ENCODE peak calls at places on chromosomes 5 and 9, in four cellular contexts. G, K, S and O are unnamed samples.

GRCh38 chr5:72063219-72063819 is 44.0 kb upstream of the MAP1B start:
- DNase-seq in S (peak; percentile 14), K (no peak), G (no peak), O (no peak)

GRCh38 chr9:137431416-137431931 is 8.3 kb downstream of the NOXA1 start:
- DNase-seq in K (no peak), G (no peak), S (no peak), O (no peak)

GRCh38 chr5:133384903-133385302 is 227.4 kb downstream of the FSTL4 start:
- DNase-seq in K (no peak), S (no peak), G (no peak), O (no peak)

GRCh38 chr5:67366961-67367360 is 170.4 kb upstream of the CD180 start:
- DNase-seq in K (no peak), G (no peak), S (no peak), O (no peak)

GRCh38 chr5:157431544-157432200 is 28.3 kb upstream of the NIPAL4 start:
- DNase-seq in G (no peak), S (peak; percentile 34), K (peak; percentile 38), O (peak; percentile 13)

GRCh38 chr5:132485641-132486317 is 4.8 kb downstream of the IRF1 start:
- DNase-seq in G (no peak), S (no peak), K (no peak), O (no peak)

GRCh38 chr5:28284788-28285187 is 1246.4 kb upstream of the CDH9 start:
- DNase-seq in K (no peak), S (no peak), G (no peak), O (no peak)

GRCh38 chr9:117305454-117305853 is 109.4 kb downstream of the ASTN2 start:
- DNase-seq in G (no peak), S (no peak), K (no peak), O (no peak)

GRCh38 chr5:80622756-80623155 is 31.7 kb upstream of the MSH3 start:
- DNase-seq in K (no peak), S (no peak), G (no peak), O (no peak)

GRCh38 chr9:91361294-91362201 is at the start of gene AUH:
- DNase-seq in G (peak; percentile 47), K (peak; percentile 40), S (peak; percentile 60), O (peak; percentile 72)

GRCh38 chr9:94014066-94014654 is 59.0 kb upstream of the BARX1 start:
- DNase-seq in S (peak; percentile 41), G (no peak), K (no peak), O (peak; percentile 18)

GRCh38 chr5:82467006-82467561 is 188.9 kb upstream of the RPS23 start:
- DNase-seq in G (no peak), K (no peak), S (no peak), O (no peak)

GRCh38 chr9:4292781-4293180 is 7.1 kb downstream of the GLIS3 start:
- DNase-seq in K (no peak), G (no peak), S (no peak), O (no peak)

GRCh38 chr9:123571240-123571639 is 215.2 kb downstream of the CRB2 start:
- DNase-seq in S (no peak), K (no peak), G (no peak), O (no peak)

GRCh38 chr9:110996436-110997224 is 41.6 kb downstream of the LPAR1 start:
- DNase-seq in K (no peak), S (no peak), G (no peak), O (no peak)

GRCh38 chr5:125412561-125413535 is 666.4 kb upstream of the ZNF608 start:
- DNase-seq in S (peak; percentile 4), K (no peak), G (peak; percentile 56), O (peak; percentile 72)

GRCh38 chr5:154770111-154770510 is 14.9 kb downstream of the LARP1 start:
- DNase-seq in K (no peak), G (no peak), S (no peak), O (no peak)
- H3K4me1 ChIP-seq in K (peaks cover 21% of the 10 kb centered on the region), G (peaks cover 58% of the 10 kb centered on the region), S (peaks cover 74% of the 10 kb centered on the region), O (peaks cover 21% of the 10 kb centered on the region)

GRCh38 chr5:154178661-154179060 is 11.9 kb upstream of the GALNT10 start:
- DNase-seq in G (no peak), K (no peak), S (no peak), O (no peak)
- TF ChIP-seq ZNF274 in G (no peak), K (no peak), S (no peak), O (no peak)

GRCh38 chr5:107670927-107671741 is at the start of gene EFNA5:
- DNase-seq in K (peak; percentile 26), G (no peak), S (no peak), O (peak; percentile 18)

GRCh38 chr5:107668933-107669542 is 1.7 kb downstream of the EFNA5 start:
- DNase-seq in K (no peak), S (no peak), G (no peak), O (peak; percentile 9)

GRCh38 chr5:107671742-107672211 is 1.0 kb upstream of the EFNA5 start:
- DNase-seq in K (peak; percentile 47), S (no peak), G (no peak), O (peak; percentile 27)

GRCh38 chr5:107669543-107670027 is 1.2 kb downstream of the EFNA5 start:
- DNase-seq in K (no peak), G (no peak), S (no peak), O (peak; percentile 8)

GRCh38 chr5:107670028-107670926 is 460 bp downstream of the EFNA5 start:
- DNase-seq in S (no peak), G (no peak), K (no peak), O (peak; percentile 6)
- H3K9ac ChIP-seq in S (no peak overlapping the region), G (peak overlapping the region; percentile 56), K (no peak overlapping the region), O (peak overlapping the region; percentile 94)

GRCh38 chr9:134408389-134408788 is 82.1 kb downstream of the RXRA start:
- DNase-seq in K (no peak), S (no peak), G (no peak), O (no peak)
- H3K4me1 ChIP-seq in K (peaks cover 66% of the 10 kb centered on the region), S (no peaks in the 10 kb centered on the region), G (peaks cover 26% of the 10 kb centered on the region), O (peaks cover 42% of the 10 kb centered on the region)

DNA sequence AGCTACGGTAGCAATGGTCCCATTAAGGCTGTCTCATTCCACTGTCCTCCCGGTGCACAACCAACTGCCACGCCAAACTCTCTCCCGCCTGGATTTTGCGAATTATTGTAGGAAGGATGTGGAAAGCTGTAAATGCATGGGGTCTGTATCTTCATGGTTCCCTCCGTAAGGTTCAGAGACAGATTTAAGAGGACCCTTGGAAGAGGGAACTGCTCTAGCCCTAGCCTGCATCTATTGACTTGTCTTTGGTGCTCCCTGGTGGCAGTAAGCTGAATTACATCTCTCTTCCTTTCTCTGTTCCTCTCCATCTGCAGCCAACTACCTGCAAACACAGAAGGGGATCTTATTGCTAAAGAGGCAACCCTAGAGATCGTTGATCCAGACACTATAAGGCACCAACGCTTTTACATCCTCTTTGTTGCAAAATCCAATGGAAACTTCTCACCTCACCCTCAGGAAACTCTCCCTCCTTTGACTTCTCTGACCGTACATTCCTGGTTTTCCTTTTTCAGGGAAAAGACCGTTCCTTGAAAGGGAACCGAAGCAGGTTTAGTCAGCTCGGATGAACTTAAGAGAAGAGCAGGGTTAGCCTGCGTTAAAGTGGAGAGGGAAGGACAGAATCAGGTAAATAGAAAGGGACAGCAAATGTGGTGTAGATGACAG is 11.9 kb downstream of the CAPSL start:
- DNase-seq in K (peak; percentile 28), S (peak; percentile 17), G (no peak), O (peak; percentile 22)
- TF ChIP-seq ZNF274 in K (no peak), S (no peak), G (no peak), O (no peak)